ENCODE peak calls at places on chromosomes 12 and 14, in seven cellular contexts. D is A549, B is K562, F is SK-N-SH, R is H1, J is HepG2, N is GM12878. U is an unnamed sample.

GRCh38 chr14:54291491-54292191 is 105.2 kb upstream of the CDKN3 start:
- DNase-seq in D (no peak), B (no peak), F (no peak), R (no peak), J (peak), N (no peak), U (no peak)

GRCh38 chr14:65226824-65227604 is 124.7 kb upstream of the MAX start:
- DNase-seq in D (no peak), B (no peak), F (no peak), R (no peak), J (peak), N (no peak), U (peak)

GRCh38 chr14:42541535-42542001 is 934.9 kb downstream of the LRFN5 start:
- DNase-seq in D (no peak), B (no peak), F (no peak), R (no peak), J (no peak), N (no peak), U (peak)

GRCh38 chr14:37122288-37122687 is 50.1 kb downstream of the SLC25A21 start:
- DNase-seq in D (peak), B (peak), F (no peak), R (no peak), J (peak), N (no peak), U (peak)

GRCh38 chr14:106378191-106378590 is 851.8 kb downstream of the TMEM121 start:
- DNase-seq in D (no peak), B (peak), F (peak), R (no peak), J (no peak), N (no peak), U (no peak)

GRCh38 chr12:31370645-31371620 is 45.0 kb upstream of the SINHCAF start:
- DNase-seq in D (no peak), B (peak), F (no peak), R (peak), J (peak), N (no peak), U (no peak)

GRCh38 chr12:81450920-81451739 is 308.0 kb downstream of the PPFIA2 start:
- DNase-seq in D (peak), B (peak), F (peak), R (peak), J (peak), N (no peak), U (peak)

GRCh38 chr12:126353604-126354003 is 1288.4 kb downstream of the AACS start:
- DNase-seq in D (no peak), B (no peak), F (no peak), R (no peak), J (no peak), N (no peak), U (no peak)

GRCh38 chr14:91693342-91693741 is 38.5 kb downstream of the CATSPERB start:
- DNase-seq in D (no peak), B (no peak), F (no peak), R (no peak), J (peak), N (no peak), U (no peak)

GRCh38 chr14:96178674-96179321 is 25.8 kb upstream of the BDKRB2 start:
- DNase-seq in D (no peak), B (no peak), F (no peak), R (no peak), J (no peak), N (no peak), U (peak)

GRCh38 chr12:27076930-27077329 is 5.4 kb downstream of the C12orf71 start:
- DNase-seq in D (no peak), B (no peak), F (no peak), R (no peak), J (no peak), N (no peak), U (peak)

GRCh38 chr14:20684662-20685456 is 499 bp downstream of the RNASE4 start:
- DNase-seq in D (peak), B (peak), F (no peak), R (no peak), J (peak), N (no peak), U (peak)

GRCh38 chr12:40122842-40123241 is 17.0 kb upstream of the SLC2A13 start:
- DNase-seq in D (no peak), B (no peak), F (no peak), R (no peak), J (no peak), N (no peak), U (no peak)

GRCh38 chr12:4653257-4653656 is 4.3 kb downstream of the NDUFA9 start:
- DNase-seq in D (no peak), B (no peak), F (no peak), R (no peak), J (no peak), N (no peak), U (no peak)

GRCh38 chr12:121456551-121456950 is 56.6 kb downstream of the RNF34 start:
- DNase-seq in D (no peak), B (no peak), F (no peak), R (no peak), J (no peak), N (no peak), U (no peak)

GRCh38 chr12:132966676-132967415 is 10.7 kb upstream of the ZNF605 start:
- DNase-seq in D (no peak), B (no peak), F (no peak), R (no peak), J (no peak), N (no peak), U (no peak)

GRCh38 chr12:91413591-91413990 is 231.0 kb upstream of the DCN start:
- DNase-seq in D (no peak), B (no peak), F (peak), R (no peak), J (no peak), N (no peak), U (no peak)

GRCh38 chr14:91911474-91912032 is 35.9 kb downstream of the FBLN5 start:
- DNase-seq in D (peak), B (peak), F (peak), R (peak), J (peak), N (peak), U (peak)

GRCh38 chr14:72801381-72801812 is 92.5 kb downstream of the DPF3 start:
- DNase-seq in D (peak), B (no peak), F (no peak), R (no peak), J (no peak), N (no peak), U (peak)

GRCh38 chr14:86961106-86961716 is 1031.8 kb downstream of the GALC start:
- DNase-seq in D (no peak), B (peak), F (peak), R (no peak), J (peak), N (no peak), U (peak)

GRCh38 chr14:70061108-70061507 is 127.6 kb downstream of the SLC8A3 start:
- DNase-seq in D (no peak), B (no peak), F (no peak), R (no peak), J (peak), N (no peak), U (no peak)

DNA sequence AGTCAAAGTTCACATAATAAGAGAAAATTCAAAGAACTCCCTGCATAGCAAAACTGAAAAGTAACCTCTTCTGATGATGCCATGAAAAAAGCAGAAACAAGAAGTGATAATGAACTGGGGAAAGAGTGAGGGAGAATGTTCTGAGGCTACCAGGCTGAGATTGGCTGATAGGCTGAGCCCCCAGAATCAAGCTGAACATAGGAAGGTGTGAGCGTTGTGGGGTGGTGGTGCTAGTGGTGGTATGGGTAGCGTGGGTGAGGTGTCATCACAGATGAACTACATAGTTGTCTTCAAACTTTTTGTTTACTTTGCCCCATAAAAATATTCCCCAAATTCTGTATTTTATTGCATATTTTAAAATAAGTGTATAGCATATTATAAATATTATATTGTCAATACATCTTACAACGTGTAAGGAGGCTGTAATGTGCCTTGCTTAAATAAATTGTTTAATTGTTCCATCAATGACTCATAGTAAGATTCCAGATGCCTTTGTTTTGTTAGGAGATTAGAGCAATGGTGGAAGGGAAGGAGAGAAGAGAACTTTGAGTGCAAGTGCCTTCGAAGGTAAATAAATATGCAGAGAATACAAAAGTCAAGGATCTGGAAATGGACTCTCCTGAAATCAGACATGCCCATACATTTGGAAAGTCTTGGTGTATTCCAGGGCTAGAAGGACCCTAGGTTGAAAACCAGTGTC is 15.8 kb upstream of the CFAP54 start:
- DNase-seq in D (no peak), B (no peak), F (no peak), R (no peak), J (no peak), N (no peak), U (peak)
- TF ChIP-seq RFX5 in D (no peak), B (no peak), F (no peak), R (no peak), J (no peak), N (no peak), U (no peak)

GRCh38 chr12:71685312-71685906 is 473 bp upstream of the TMEM19 start:
- DNase-seq in D (no peak), B (no peak), F (no peak), R (no peak), J (no peak), N (no peak), U (no peak)

GRCh38 chr12:71683633-71684032 is 2.2 kb upstream of the TMEM19 start:
- DNase-seq in D (no peak), B (no peak), F (no peak), R (no peak), J (no peak), N (no peak), U (no peak)

GRCh38 chr12:71682466-71682865 is 3.4 kb upstream of the TMEM19 start:
- DNase-seq in D (peak), B (no peak), F (no peak), R (no peak), J (peak), N (no peak), U (no peak)

GRCh38 chr12:71685961-71686657 is at the start of gene TMEM19:
- DNase-seq in D (peak), B (peak), F (peak), R (peak), J (peak), N (peak), U (peak)

GRCh38 chr12:71684081-71684480 is 1.8 kb upstream of the TMEM19 start:
- DNase-seq in D (no peak), B (no peak), F (no peak), R (no peak), J (no peak), N (no peak), U (no peak)
- TF ChIP-seq RFX5 in D (no peak), B (no peak), F (no peak), R (no peak), J (no peak), N (no peak), U (no peak)

DNA sequence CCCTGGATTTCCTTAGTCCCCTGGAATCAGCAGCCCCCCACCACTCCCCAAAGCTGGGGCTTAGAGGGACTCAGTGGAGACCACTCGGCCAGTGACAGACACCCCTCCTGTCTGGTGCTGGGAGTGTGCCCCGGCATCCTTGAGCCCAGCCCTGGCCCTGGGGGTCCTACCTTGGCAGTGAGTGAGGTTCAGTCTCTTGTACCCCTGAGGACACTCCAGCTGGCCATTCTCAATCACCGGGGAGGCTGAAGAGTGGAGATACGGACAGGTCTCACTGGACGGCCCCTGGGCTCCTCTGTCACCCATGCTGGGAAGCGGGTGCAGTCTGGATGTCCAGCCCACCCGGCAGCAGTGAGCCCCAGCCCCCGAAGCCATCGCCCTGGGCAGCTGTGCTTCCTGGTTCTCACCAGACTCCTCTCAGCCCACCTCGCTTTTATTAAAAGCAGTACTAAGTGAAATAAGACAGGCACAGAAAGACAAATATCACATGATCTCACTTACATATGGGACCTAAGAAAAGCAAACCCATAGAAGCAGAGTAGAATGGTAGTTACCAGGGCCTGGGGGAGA is 42.3 kb downstream of the ISCA2 start:
- DNase-seq in D (no peak), B (no peak), F (peak), R (no peak), J (no peak), N (no peak), U (no peak)
- TF ChIP-seq RFX5 in D (no peak), B (no peak), F (no peak), R (no peak), J (no peak), N (no peak), U (no peak)

GRCh38 chr12:59708059-59708458 is 112.2 kb downstream of the SLC16A7 start:
- DNase-seq in D (no peak), B (no peak), F (no peak), R (no peak), J (no peak), N (no peak), U (peak)
- TF ChIP-seq RFX5 in D (no peak), B (no peak), F (no peak), R (no peak), J (no peak), N (no peak), U (no peak)

GRCh38 chr14:79745046-79745445 is 466.3 kb downstream of the DIO2 start:
- DNase-seq in D (no peak), B (no peak), F (no peak), R (no peak), J (no peak), N (no peak), U (peak)

GRCh38 chr14:79734151-79734550 is 477.2 kb downstream of the DIO2 start:
- DNase-seq in D (no peak), B (no peak), F (no peak), R (no peak), J (no peak), N (no peak), U (no peak)

GRCh38 chr14:79735121-79735520 is 476.2 kb downstream of the DIO2 start:
- DNase-seq in D (no peak), B (no peak), F (no peak), R (no peak), J (no peak), N (no peak), U (no peak)

GRCh38 chr14:79740043-79740442 is 471.3 kb downstream of the DIO2 start:
- DNase-seq in D (no peak), B (no peak), F (no peak), R (no peak), J (no peak), N (no peak), U (no peak)
- TF ChIP-seq RFX5 in D (no peak), B (no peak), F (no peak), R (no peak), J (no peak), N (no peak), U (no peak)

GRCh38 chr12:6688543-6688999 is 604 bp downstream of the ZNF384 start:
- DNase-seq in D (peak), B (no peak), F (peak), R (peak), J (no peak), N (peak), U (peak)
- TF ChIP-seq RFX5 in D (no peak), B (no peak), F (no peak), R (no peak), J (no peak), N (no peak), U (no peak)

DNA sequence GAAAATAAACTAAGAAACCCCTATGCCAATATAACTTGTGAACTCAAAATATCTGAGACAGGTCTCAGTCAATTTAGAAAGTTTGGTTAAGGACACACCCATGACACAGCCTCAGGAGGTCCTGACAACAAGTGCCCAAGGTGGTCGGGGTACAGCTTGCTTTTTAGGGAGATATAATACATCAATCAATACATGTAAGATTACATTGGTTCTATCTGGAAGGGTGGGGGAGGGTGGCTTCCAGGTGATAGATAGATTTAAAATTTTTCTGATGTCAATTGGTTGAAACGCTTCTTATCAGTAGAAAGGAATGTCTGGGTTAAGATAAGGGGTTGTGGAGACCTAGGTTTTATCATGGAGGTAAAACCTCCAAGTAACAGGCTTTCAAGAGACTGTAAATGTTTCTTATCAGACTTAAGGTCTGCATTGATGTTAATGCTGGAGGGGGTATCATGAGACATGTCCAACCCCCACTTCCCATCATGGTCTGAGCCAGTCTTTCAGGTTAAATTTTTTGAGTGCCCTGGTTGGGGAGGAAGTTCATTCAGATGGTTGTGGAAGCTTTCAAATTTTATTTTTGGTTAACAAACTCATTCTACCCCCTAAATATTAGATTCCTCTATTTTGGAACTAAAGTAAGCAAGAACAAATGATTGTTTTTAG is 82.0 kb upstream of the RASSF8 start:
- DNase-seq in D (no peak), B (no peak), F (no peak), R (no peak), J (no peak), N (no peak), U (no peak)
- TF ChIP-seq RFX5 in D (no peak), B (no peak), F (no peak), R (no peak), J (no peak), N (no peak), U (no peak)

GRCh38 chr12:100681074-100681473 is 107.6 kb downstream of the GAS2L3 start:
- DNase-seq in D (no peak), B (no peak), F (no peak), R (no peak), J (no peak), N (no peak), U (no peak)
- TF ChIP-seq RFX5 in D (no peak), B (no peak), F (no peak), R (no peak), J (no peak), N (no peak), U (no peak)

GRCh38 chr14:59214702-59215302 is 26.3 kb downstream of the DAAM1 start:
- DNase-seq in D (no peak), B (no peak), F (no peak), R (no peak), J (no peak), N (peak), U (no peak)
- TF ChIP-seq RFX5 in D (no peak), B (no peak), F (no peak), R (no peak), J (no peak), N (no peak), U (no peak)

GRCh38 chr12:96049096-96049495 is 13.7 kb upstream of the LTA4H start:
- DNase-seq in D (no peak), B (no peak), F (no peak), R (no peak), J (no peak), N (no peak), U (no peak)

GRCh38 chr12:96048392-96048969 is 13.1 kb upstream of the LTA4H start:
- DNase-seq in D (no peak), B (no peak), F (no peak), R (no peak), J (peak), N (no peak), U (no peak)

GRCh38 chr12:96046543-96047137 is 11.3 kb upstream of the LTA4H start:
- DNase-seq in D (no peak), B (no peak), F (no peak), R (no peak), J (no peak), N (no peak), U (no peak)

GRCh38 chr12:96047151-96047620 is 11.8 kb upstream of the LTA4H start:
- DNase-seq in D (no peak), B (no peak), F (no peak), R (no peak), J (no peak), N (no peak), U (no peak)

GRCh38 chr12:96047621-96048211 is 12.3 kb upstream of the LTA4H start:
- DNase-seq in D (peak), B (peak), F (no peak), R (no peak), J (peak), N (peak), U (peak)
- TF ChIP-seq RFX5 in D (no peak), B (no peak), F (no peak), R (no peak), J (no peak), N (no peak), U (no peak)

U was measured in IMR-90.